ENCODE peak calls at places on chromosome 3, in four cellular contexts. One of them, this sample, is unnamed.

GRCh38 chr3:171976526-171976925 is 62.9 kb upstream of the FNDC3B start:
- DNase-seq in A549: no peak
- DNase-seq in mammary epithelial cell: no peak
- DNase-seq in upper lobe of right lung: no peak
- DNase-seq in this sample: peak

GRCh38 chr3:187745201-187746058 is at the start of gene BCL6:
- DNase-seq in A549: peak
- DNase-seq in mammary epithelial cell: peak
- DNase-seq in upper lobe of right lung: peak
- DNase-seq in this sample: peak

GRCh38 chr3:52176188-52176752 is 21.7 kb upstream of the ALAS1 start:
- DNase-seq in A549: no peak
- DNase-seq in mammary epithelial cell: no peak
- DNase-seq in upper lobe of right lung: peak
- DNase-seq in this sample: no peak

GRCh38 chr3:68088216-68088615 is 433.8 kb upstream of the SUCLG2 start:
- DNase-seq in A549: no peak
- DNase-seq in mammary epithelial cell: no peak
- DNase-seq in upper lobe of right lung: no peak
- DNase-seq in this sample: no peak

GRCh38 chr3:123297627-123297899 is 95.8 kb downstream of the SEC22A start:
- DNase-seq in A549: no peak
- DNase-seq in mammary epithelial cell: no peak
- DNase-seq in upper lobe of right lung: no peak
- DNase-seq in this sample: no peak

GRCh38 chr3:33578325-33579180 is 138.3 kb upstream of the UBP1 start:
- DNase-seq in A549: peak
- DNase-seq in mammary epithelial cell: peak
- DNase-seq in upper lobe of right lung: no peak
- DNase-seq in this sample: peak

GRCh38 chr3:196604548-196604947 is 34.9 kb upstream of the NRROS start:
- DNase-seq in A549: no peak
- DNase-seq in mammary epithelial cell: no peak
- DNase-seq in upper lobe of right lung: no peak
- DNase-seq in this sample: no peak

GRCh38 chr3:136954246-136954645 is 3.5 kb upstream of the IL20RB start:
- DNase-seq in A549: no peak
- DNase-seq in mammary epithelial cell: no peak
- DNase-seq in upper lobe of right lung: no peak
- DNase-seq in this sample: no peak

GRCh38 chr3:131543714-131544113 is 40.9 kb upstream of the MRPL3 start:
- DNase-seq in A549: no peak
- DNase-seq in mammary epithelial cell: peak
- DNase-seq in upper lobe of right lung: no peak
- DNase-seq in this sample: peak

GRCh38 chr3:148238421-148238821 is 459.3 kb upstream of the AGTR1 start:
- DNase-seq in A549: no peak
- DNase-seq in mammary epithelial cell: no peak
- DNase-seq in upper lobe of right lung: no peak
- DNase-seq in this sample: no peak

GRCh38 chr3:185796431-185797107 is 28.3 kb downstream of the IGF2BP2 start:
- DNase-seq in A549: peak
- DNase-seq in mammary epithelial cell: peak
- DNase-seq in upper lobe of right lung: no peak
- DNase-seq in this sample: peak

GRCh38 chr3:65886376-65886775 is 152.3 kb downstream of the MAGI1 start:
- DNase-seq in A549: no peak
- DNase-seq in mammary epithelial cell: no peak
- DNase-seq in upper lobe of right lung: no peak
- DNase-seq in this sample: no peak

GRCh38 chr3:197204729-197205128 is 93.7 kb downstream of the DLG1 start:
- DNase-seq in A549: no peak
- DNase-seq in mammary epithelial cell: no peak
- DNase-seq in upper lobe of right lung: no peak
- DNase-seq in this sample: no peak

GRCh38 chr3:111321786-111322185 is 220.2 kb upstream of the CD96 start:
- DNase-seq in A549: no peak
- DNase-seq in mammary epithelial cell: no peak
- DNase-seq in upper lobe of right lung: no peak
- DNase-seq in this sample: peak

GRCh38 chr3:150256336-150256735 is 151.8 kb upstream of the TSC22D2 start:
- DNase-seq in A549: no peak
- DNase-seq in mammary epithelial cell: no peak
- DNase-seq in upper lobe of right lung: no peak
- DNase-seq in this sample: no peak

GRCh38 chr3:68878322-68878721 is 54.0 kb downstream of the TAFA4 start:
- DNase-seq in A549: peak
- DNase-seq in mammary epithelial cell: no peak
- DNase-seq in upper lobe of right lung: no peak
- DNase-seq in this sample: peak

GRCh38 chr3:160136421-160136820 is 88.8 kb upstream of the C3orf80 start:
- DNase-seq in A549: no peak
- DNase-seq in mammary epithelial cell: no peak
- DNase-seq in upper lobe of right lung: no peak
- DNase-seq in this sample: no peak

GRCh38 chr3:63067999-63068645 is 192.9 kb upstream of the CADPS start:
- DNase-seq in A549: no peak
- DNase-seq in mammary epithelial cell: peak
- DNase-seq in upper lobe of right lung: no peak
- DNase-seq in this sample: peak

GRCh38 chr3:24323272-24323671 is 171.4 kb downstream of the THRB start:
- DNase-seq in A549: no peak
- DNase-seq in mammary epithelial cell: peak
- DNase-seq in upper lobe of right lung: no peak
- DNase-seq in this sample: no peak

GRCh38 chr3:153130312-153130977 is 31.6 kb upstream of the RAP2B start:
- DNase-seq in A549: peak
- DNase-seq in mammary epithelial cell: peak
- DNase-seq in upper lobe of right lung: no peak
- DNase-seq in this sample: peak

GRCh38 chr3:191210032-191210431 is 11.0 kb downstream of the OSTN start:
- DNase-seq in A549: no peak
- DNase-seq in mammary epithelial cell: no peak
- DNase-seq in upper lobe of right lung: no peak
- DNase-seq in this sample: no peak

GRCh38 chr3:52022323-52023100 is 26.8 kb upstream of the RPL29 start:
- DNase-seq in A549: no peak
- DNase-seq in mammary epithelial cell: no peak
- DNase-seq in upper lobe of right lung: peak
- DNase-seq in this sample: no peak

GRCh38 chr3:98722389-98722788 is 40.8 kb upstream of the ST3GAL6 start:
- DNase-seq in A549: no peak
- DNase-seq in mammary epithelial cell: no peak
- DNase-seq in upper lobe of right lung: no peak
- DNase-seq in this sample: no peak

GRCh38 chr3:138434875-138435772 is 708 bp downstream of the ESYT3 start:
- DNase-seq in A549: no peak
- DNase-seq in mammary epithelial cell: no peak
- DNase-seq in upper lobe of right lung: peak
- DNase-seq in this sample: no peak

GRCh38 chr3:138439646-138440045 is 5.2 kb downstream of the ESYT3 start:
- DNase-seq in A549: no peak
- DNase-seq in mammary epithelial cell: no peak
- DNase-seq in upper lobe of right lung: no peak
- DNase-seq in this sample: no peak

GRCh38 chr3:138438896-138439295 is 4.5 kb downstream of the ESYT3 start:
- DNase-seq in A549: no peak
- DNase-seq in mammary epithelial cell: no peak
- DNase-seq in upper lobe of right lung: no peak
- DNase-seq in this sample: no peak

GRCh38 chr3:138435840-138436239 is 1.4 kb downstream of the ESYT3 start:
- DNase-seq in A549: no peak
- DNase-seq in mammary epithelial cell: no peak
- DNase-seq in upper lobe of right lung: no peak
- DNase-seq in this sample: no peak

GRCh38 chr3:138437281-138437680 is 2.9 kb downstream of the ESYT3 start:
- DNase-seq in A549: no peak
- DNase-seq in mammary epithelial cell: no peak
- DNase-seq in upper lobe of right lung: no peak
- DNase-seq in this sample: no peak
- TF ChIP-seq CTCF in A549: no peak
- TF ChIP-seq CTCF in mammary epithelial cell: no peak
- TF ChIP-seq CTCF in upper lobe of right lung: no peak
- TF ChIP-seq CTCF in this sample: no peak

GRCh38 chr3:130242850-130243569 is 102.5 kb upstream of the COL6A5 start:
- DNase-seq in A549: no peak
- DNase-seq in mammary epithelial cell: peak
- DNase-seq in upper lobe of right lung: no peak
- DNase-seq in this sample: peak
- TF ChIP-seq CTCF in A549: no peak
- TF ChIP-seq CTCF in mammary epithelial cell: peak
- TF ChIP-seq CTCF in upper lobe of right lung: peak
- TF ChIP-seq CTCF in this sample: no peak

GRCh38 chr3:5480190-5480589 is 292.7 kb downstream of the EDEM1 start:
- DNase-seq in A549: no peak
- DNase-seq in mammary epithelial cell: no peak
- DNase-seq in upper lobe of right lung: no peak
- DNase-seq in this sample: no peak

GRCh38 chr3:5479229-5479799 is 291.8 kb downstream of the EDEM1 start:
- DNase-seq in A549: no peak
- DNase-seq in mammary epithelial cell: peak
- DNase-seq in upper lobe of right lung: no peak
- DNase-seq in this sample: peak

GRCh38 chr3:5473471-5473870 is 286.0 kb downstream of the EDEM1 start:
- DNase-seq in A549: no peak
- DNase-seq in mammary epithelial cell: no peak
- DNase-seq in upper lobe of right lung: no peak
- DNase-seq in this sample: no peak

GRCh38 chr3:5476403-5476802 is 288.9 kb downstream of the EDEM1 start:
- DNase-seq in A549: no peak
- DNase-seq in mammary epithelial cell: no peak
- DNase-seq in upper lobe of right lung: no peak
- DNase-seq in this sample: no peak
- TF ChIP-seq CTCF in A549: no peak
- TF ChIP-seq CTCF in mammary epithelial cell: no peak
- TF ChIP-seq CTCF in upper lobe of right lung: no peak
- TF ChIP-seq CTCF in this sample: no peak

GRCh38 chr3:31997500-31997899 is 15.9 kb downstream of the ZNF860 start:
- DNase-seq in A549: no peak
- DNase-seq in mammary epithelial cell: no peak
- DNase-seq in upper lobe of right lung: no peak
- DNase-seq in this sample: no peak

GRCh38 chr3:32003380-32003779 is 21.8 kb downstream of the ZNF860 start:
- DNase-seq in A549: no peak
- DNase-seq in mammary epithelial cell: no peak
- DNase-seq in upper lobe of right lung: no peak
- DNase-seq in this sample: no peak

GRCh38 chr3:32002536-32003368 is 21.2 kb downstream of the ZNF860 start:
- DNase-seq in A549: no peak
- DNase-seq in mammary epithelial cell: no peak
- DNase-seq in upper lobe of right lung: peak
- DNase-seq in this sample: no peak

GRCh38 chr3:32000877-32001276 is 19.3 kb downstream of the ZNF860 start:
- DNase-seq in A549: no peak
- DNase-seq in mammary epithelial cell: no peak
- DNase-seq in upper lobe of right lung: no peak
- DNase-seq in this sample: no peak

GRCh38 chr3:31999902-32000439 is 18.4 kb downstream of the ZNF860 start:
- DNase-seq in A549: no peak
- DNase-seq in mammary epithelial cell: no peak
- DNase-seq in upper lobe of right lung: no peak
- DNase-seq in this sample: no peak
- TF ChIP-seq CTCF in A549: no peak
- TF ChIP-seq CTCF in mammary epithelial cell: no peak
- TF ChIP-seq CTCF in upper lobe of right lung: no peak
- TF ChIP-seq CTCF in this sample: no peak

DNA sequence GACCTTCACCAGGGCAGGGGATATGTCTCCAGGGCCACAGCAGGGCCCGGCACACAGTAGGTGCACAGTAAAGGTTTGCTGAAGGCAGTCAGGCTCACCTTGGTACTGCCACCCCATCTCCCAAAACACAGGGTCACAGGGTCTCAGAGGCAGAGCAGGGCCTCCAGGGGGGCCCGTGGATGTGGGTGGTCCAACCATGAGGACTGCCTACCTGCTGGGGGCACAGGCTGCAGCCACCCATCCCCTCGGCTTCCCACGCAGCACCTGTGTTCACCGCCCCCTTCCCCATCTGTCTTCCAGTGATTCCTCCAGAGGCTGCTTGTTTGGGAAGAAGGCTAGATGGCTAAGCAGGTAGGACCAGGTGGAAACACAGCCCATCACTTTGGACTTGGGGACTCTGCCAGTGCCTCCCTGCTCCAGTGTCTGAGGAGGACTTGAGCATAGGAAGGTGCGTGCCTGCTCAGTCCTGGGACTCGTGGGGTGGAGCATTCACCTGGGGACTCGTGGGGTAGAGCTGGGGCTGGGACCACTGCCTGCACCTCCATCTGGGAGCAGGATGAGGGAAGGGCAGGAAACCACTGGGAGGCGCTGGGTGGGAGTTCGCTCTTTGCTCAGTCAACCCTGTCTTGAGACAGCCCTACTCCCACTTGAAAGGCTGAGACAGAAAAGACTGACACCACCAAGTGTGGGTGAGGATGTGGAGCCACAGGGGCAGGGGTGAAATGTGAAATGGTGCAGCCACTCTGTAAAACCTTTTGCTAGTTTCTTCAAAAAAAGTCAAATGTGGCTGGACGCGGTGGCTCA is 18.8 kb upstream of the PLXND1 start:
- DNase-seq in A549: peak
- DNase-seq in mammary epithelial cell: no peak
- DNase-seq in upper lobe of right lung: peak
- DNase-seq in this sample: peak
- TF ChIP-seq CTCF in A549: no peak
- TF ChIP-seq CTCF in mammary epithelial cell: no peak
- TF ChIP-seq CTCF in upper lobe of right lung: peak
- TF ChIP-seq CTCF in this sample: no peak

DNA sequence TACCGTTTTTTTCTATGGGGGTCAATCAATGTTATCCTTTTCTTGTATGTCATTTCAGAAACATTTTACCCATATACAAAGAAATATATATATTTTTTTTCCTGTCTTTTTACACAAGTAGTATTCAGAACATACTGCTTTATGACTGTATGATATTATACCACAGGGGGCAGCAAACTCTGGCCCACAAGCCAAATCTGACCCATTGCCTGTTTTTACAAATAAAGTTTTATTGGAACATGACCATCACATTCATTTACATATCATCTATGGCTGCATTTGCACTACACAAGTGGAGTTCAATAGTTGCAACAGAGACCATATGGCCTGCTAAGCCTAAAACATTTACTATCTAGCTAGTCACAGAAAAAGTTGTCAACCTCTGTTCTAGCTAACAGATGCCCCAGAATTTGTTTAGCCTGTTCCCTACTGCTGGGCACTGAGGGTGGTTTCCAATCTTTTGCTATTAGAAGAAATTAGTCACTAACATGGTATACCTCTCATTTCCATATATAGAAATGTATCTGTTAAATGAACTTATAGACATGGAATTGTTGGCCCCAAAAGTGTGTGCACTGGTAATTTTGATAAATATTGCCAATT is 57.7 kb downstream of the BFSP2 start:
- DNase-seq in A549: no peak
- DNase-seq in mammary epithelial cell: no peak
- DNase-seq in upper lobe of right lung: no peak
- DNase-seq in this sample: peak
- TF ChIP-seq CTCF in A549: peak
- TF ChIP-seq CTCF in mammary epithelial cell: peak
- TF ChIP-seq CTCF in upper lobe of right lung: peak
- TF ChIP-seq CTCF in this sample: no peak

GRCh38 chr3:42711491-42712343 is 9.1 kb upstream of the HHATL start:
- DNase-seq in A549: peak
- DNase-seq in mammary epithelial cell: no peak
- DNase-seq in upper lobe of right lung: peak
- DNase-seq in this sample: no peak
- TF ChIP-seq CTCF in A549: no peak
- TF ChIP-seq CTCF in mammary epithelial cell: peak
- TF ChIP-seq CTCF in upper lobe of right lung: no peak
- TF ChIP-seq CTCF in this sample: no peak